ENCODE peak calls at places on chromosomes 6 and 20, in nine cellular contexts. Z, H, S, P, B, R, J, W and N are unnamed samples.

GRCh38 chr6:37258405-37258704 is 411 bp upstream of the TMEM217 start:
- DNase-seq in J (no peak), H (no peak), B (no peak), S (no peak), P (no peak), W (no peak), Z (no peak), R (no peak), N (no peak)

GRCh38 chr20:38109657-38110524 is 55.2 kb downstream of the TGM2 start:
- DNase-seq in P (no peak), B (no peak), R (no peak), J (peak; percentile 87), Z (no peak), S (no peak), H (peak; percentile 52), W (no peak), N (no peak)

GRCh38 chr20:61951695-61952533 is 113.8 kb downstream of the TAF4 start:
- DNase-seq in Z (no peak), R (no peak), W (no peak), H (peak; percentile 60), P (no peak), S (no peak), J (peak; percentile 35), B (no peak), N (peak; percentile 77)

GRCh38 chr6:49499121-49499520 is 602 bp upstream of the GLYATL3 start:
- DNase-seq in Z (no peak), R (no peak), B (no peak), J (no peak), H (no peak), W (no peak), S (no peak), P (no peak), N (no peak)

GRCh38 chr6:5260111-5260620 is 584 bp downstream of the LYRM4 start:
- DNase-seq in P (peak; percentile 71), J (peak; percentile 70), R (peak; percentile 81), H (no peak), B (peak; percentile 70), W (peak; percentile 70), S (peak; percentile 86), Z (no peak), N (peak; percentile 41)

GRCh38 chr6:87660226-87660886 is 41.7 kb downstream of the AKIRIN2 start:
- DNase-seq in P (no peak), J (peak; percentile 28), R (no peak), S (no peak), Z (no peak), W (no peak), B (no peak), H (no peak), N (no peak)

GRCh38 chr20:8756410-8756809 is 312.5 kb upstream of the PLCB4 start:
- DNase-seq in P (no peak), R (no peak), J (peak; percentile 78), Z (no peak), B (no peak), H (no peak), S (no peak), W (no peak), N (no peak)

GRCh38 chr6:140809694-140810101 is 1323.0 kb upstream of the GJE1 start:
- DNase-seq in P (peak; percentile 23), H (no peak), J (no peak), R (no peak), S (no peak), W (no peak), Z (no peak), B (no peak), N (no peak)

GRCh38 chr20:676315-676937 is 824 bp upstream of the SCRT2 start:
- DNase-seq in S (peak; percentile 50), P (no peak), J (no peak), Z (no peak), B (no peak), W (no peak), H (no peak), R (no peak), N (no peak)

GRCh38 chr20:49979030-49979832 is 3.5 kb upstream of the SNAI1 start:
- DNase-seq in R (peak; percentile 50), W (peak; percentile 56), B (peak; percentile 70), Z (no peak), P (peak; percentile 27), J (peak; percentile 72), H (peak; percentile 63), S (peak; percentile 80), N (peak; percentile 73)

GRCh38 chr20:11305406-11305805 is 612.3 kb upstream of the BTBD3 start:
- DNase-seq in B (no peak), P (no peak), S (no peak), J (peak; percentile 75), W (no peak), R (no peak), H (no peak), Z (peak; percentile 38), N (no peak)

GRCh38 chr6:83859410-83860346 is at the start of gene CYB5R4:
- DNase-seq in W (peak; percentile 89), J (peak; percentile 96), Z (peak; percentile 86), S (peak; percentile 95), H (peak; percentile 94), R (peak; percentile 83), B (peak; percentile 93), P (peak; percentile 84), N (peak; percentile 96)

GRCh38 chr6:45586216-45587171 is 208.8 kb upstream of the SUPT3H start:
- DNase-seq in J (no peak), H (no peak), R (no peak), Z (no peak), S (no peak), W (peak; percentile 43), B (peak; percentile 14), P (no peak), N (no peak)